ENCODE peak calls at places on chromosomes 1 and 21, in seven cellular contexts. B, K, Q, X, T, S and F are unnamed samples.
A peak's percentile ranks its signal among the peaks of the same experiment; 100 is the strongest.

GRCh38 chr1:244280859-244281258 is 170.8 kb downstream of the ADSS2 start:
- DNase-seq in T (no peak), Q (no peak), K (no peak), X (no peak), B (no peak), S (peak; percentile 78), F (no peak)

GRCh38 chr21:46371204-46372013 is 47.5 kb downstream of the PCNT start:
- DNase-seq in T (no peak), B (no peak), X (no peak), Q (no peak), S (no peak), K (no peak), F (no peak)

GRCh38 chr1:11692899-11693590 is 1.5 kb downstream of the DRAXIN start:
- DNase-seq in B (no peak), K (peak; percentile 90), T (peak; percentile 45), Q (peak; percentile 19), S (no peak), X (peak; percentile 33), F (peak; percentile 56)

GRCh38 chr1:6949991-6950765 is 164.9 kb downstream of the CAMTA1 start:
- DNase-seq in Q (no peak), B (no peak), T (no peak), K (no peak), X (no peak), S (no peak), F (no peak)

GRCh38 chr1:67476906-67477305 is 46.7 kb upstream of the SERBP1 start:
- DNase-seq in Q (no peak), S (no peak), B (no peak), X (no peak), T (no peak), K (no peak), F (no peak)

GRCh38 chr1:47650205-47650604 is 212.4 kb downstream of the FOXD2 start:
- DNase-seq in X (no peak), T (peak; percentile 99), B (peak; percentile 64), S (peak; percentile 87), Q (peak; percentile 29), K (peak; percentile 100), F (peak; percentile 87)

GRCh38 chr1:2328676-2329455 is 62.5 kb downstream of the MORN1 start:
- DNase-seq in S (no peak), B (no peak), K (no peak), X (no peak), T (no peak), Q (no peak), F (no peak)

GRCh38 chr21:44722701-44723100 is 11.3 kb upstream of the TSPEAR start:
- DNase-seq in K (peak; percentile 45), B (no peak), Q (no peak), S (no peak), X (no peak), T (no peak), F (no peak)

GRCh38 chr1:31394628-31395193 is 18.3 kb upstream of the SERINC2 start:
- DNase-seq in K (peak; percentile 90), X (peak; percentile 64), B (peak; percentile 87), Q (peak; percentile 92), S (peak; percentile 71), T (peak; percentile 76), F (peak; percentile 94)

GRCh38 chr1:216961516-216961915 is 238.3 kb upstream of the ESRRG start:
- DNase-seq in B (no peak), Q (no peak), T (no peak), K (no peak), S (no peak), X (no peak), F (no peak)

GRCh38 chr1:42957880-42958487 is 684 bp downstream of the SLC2A1 start:
- DNase-seq in Q (peak; percentile 62), T (no peak), X (peak; percentile 69), B (peak; percentile 86), K (peak; percentile 74), S (peak; percentile 56), F (peak; percentile 76)

GRCh38 chr1:24389231-24389678 is 24.3 kb downstream of the STPG1 start:
- DNase-seq in K (no peak), X (no peak), T (no peak), Q (peak; percentile 29), B (no peak), S (no peak), F (no peak)

GRCh38 chr21:42493109-42494060 is 2.6 kb downstream of the RSPH1 start:
- DNase-seq in S (no peak), B (no peak), K (no peak), T (no peak), X (no peak), Q (peak; percentile 80), F (no peak)

GRCh38 chr1:57860931-57861600 is 437.2 kb upstream of the DAB1 start:
- DNase-seq in X (no peak), S (no peak), T (no peak), K (no peak), Q (peak; percentile 28), B (no peak), F (no peak)

GRCh38 chr1:157495285-157495684 is 57.0 kb downstream of the FCRL5 start:
- DNase-seq in X (no peak), B (no peak), Q (no peak), T (no peak), S (no peak), K (no peak), F (no peak)

GRCh38 chr1:83760211-83760978 is 238.5 kb downstream of the TTLL7 start:
- DNase-seq in T (no peak), Q (no peak), K (no peak), X (no peak), B (no peak), S (no peak), F (no peak)

GRCh38 chr1:206685749-206686485 is 1.2 kb downstream of the MAPKAPK2 start:
- DNase-seq in K (peak; percentile 75), S (peak; percentile 38), Q (peak; percentile 53), B (peak; percentile 83), T (peak; percentile 70), X (peak; percentile 47), F (peak; percentile 61)

GRCh38 chr1:218660678-218661053 is 315.5 kb downstream of the TGFB2 start:
- DNase-seq in Q (no peak), X (no peak), T (peak; percentile 84), K (peak; percentile 80), S (peak; percentile 61), B (no peak), F (no peak)

GRCh38 chr1:102120910-102121309 is 124.2 kb upstream of the OLFM3 start:
- DNase-seq in K (no peak), T (peak; percentile 13), X (no peak), B (no peak), S (no peak), Q (no peak), F (no peak)

GRCh38 chr21:45130324-45130774 is 56.0 kb downstream of the ADARB1 start:
- DNase-seq in T (no peak), X (no peak), K (no peak), S (no peak), Q (no peak), B (peak; percentile 81), F (no peak)

GRCh38 chr1:27438621-27439061 is 46.2 kb downstream of the GPR3 start:
- DNase-seq in S (no peak), Q (no peak), K (peak; percentile 27), T (no peak), X (no peak), B (no peak), F (no peak)

GRCh38 chr21:35206141-35207125 is 157.3 kb upstream of the RUNX1 start:
- DNase-seq in X (no peak), K (peak; percentile 52), T (no peak), Q (peak; percentile 44), S (no peak), B (no peak), F (no peak)

GRCh38 chr1:155007253-155007828 is 4.7 kb downstream of the ZBTB7B start:
- DNase-seq in S (no peak), T (no peak), K (no peak), B (no peak), Q (peak; percentile 91), X (no peak), F (no peak)

GRCh38 chr1:8015036-8015808 is 10.9 kb downstream of the ERRFI1 start:
- DNase-seq in K (peak; percentile 83), X (peak; percentile 50), B (no peak), Q (peak; percentile 41), T (peak; percentile 72), S (peak; percentile 72), F (peak; percentile 45)

GRCh38 chr1:116853680-116854191 is 56.0 kb upstream of the PTGFRN start:
- DNase-seq in X (no peak), Q (peak; percentile 49), S (peak; percentile 82), T (peak; percentile 100), B (no peak), K (peak; percentile 95), F (peak; percentile 71)

GRCh38 chr1:27967884-27968466 is 8.2 kb downstream of the XKR8 start:
- DNase-seq in B (no peak), T (no peak), X (no peak), K (no peak), S (no peak), Q (no peak), F (no peak)

GRCh38 chr1:151680812-151681211 is 35.8 kb downstream of the CELF3 start:
- DNase-seq in K (peak; percentile 92), X (no peak), T (peak; percentile 92), B (no peak), Q (no peak), S (peak; percentile 84), F (peak; percentile 54)

GRCh38 chr1:66271216-66271903 is 262.6 kb upstream of the SGIP1 start:
- DNase-seq in T (no peak), X (peak; percentile 19), B (peak; percentile 92), K (peak; percentile 90), S (peak; percentile 97), Q (peak; percentile 73), F (peak; percentile 75)

GRCh38 chr1:222167111-222167510 is 380.8 kb downstream of the HHIPL2 start:
- DNase-seq in K (peak; percentile 97), S (peak; percentile 38), X (no peak), B (no peak), T (no peak), Q (peak; percentile 24), F (peak; percentile 75)